ENCODE peak calls at places on chromosomes 1 and 21, in eight cellular contexts. T, Q, F, U, J, B, K and N are unnamed samples.
A peak's percentile ranks its signal among the peaks of the same experiment; 100 is the strongest.

GRCh38 chr1:113205980-113206766 is 133.2 kb downstream of the LRIG2 start:
- DNase-seq in Q (no peak), T (no peak), U (no peak), B (no peak), F (no peak), K (no peak), J (no peak), N (peak; percentile 68)

GRCh38 chr1:1487701-1488100 is 16.1 kb downstream of the ATAD3B start:
- DNase-seq in J (no peak), T (no peak), K (no peak), F (no peak), B (no peak), Q (no peak), U (no peak), N (no peak)

GRCh38 chr1:63779338-63779819 is 5.6 kb downstream of the ROR1 start:
- DNase-seq in K (no peak), B (no peak), J (no peak), U (no peak), Q (no peak), T (no peak), F (no peak), N (no peak)

GRCh38 chr1:56863316-56863992 is 8.9 kb downstream of the C8A start:
- DNase-seq in F (no peak), J (no peak), U (no peak), K (no peak), Q (no peak), B (no peak), T (no peak), N (no peak)

GRCh38 chr1:202230939-202231645 is 37.5 kb downstream of the LGR6 start:
- DNase-seq in T (no peak), K (no peak), F (peak; percentile 67), U (no peak), J (no peak), Q (no peak), B (no peak), N (no peak)

GRCh38 chr1:2208309-2209239 is 14.0 kb upstream of the FAAP20 start:
- DNase-seq in K (peak; percentile 94), F (peak; percentile 62), U (peak; percentile 88), B (peak; percentile 59), J (peak; percentile 72), T (peak; percentile 38), Q (peak; percentile 97), N (peak; percentile 87)

GRCh38 chr1:180230416-180230790 is 339 bp downstream of the LHX4 start:
- DNase-seq in F (no peak), J (no peak), Q (peak; percentile 62), B (no peak), K (no peak), T (no peak), U (no peak), N (no peak)

GRCh38 chr1:222665964-222666363 is 46.3 kb downstream of the AIDA start:
- DNase-seq in T (no peak), U (no peak), J (no peak), B (no peak), Q (no peak), F (no peak), K (no peak), N (no peak)

GRCh38 chr1:177165069-177165439 is 542 bp upstream of the ASTN1 start:
- DNase-seq in J (no peak), T (no peak), K (no peak), B (no peak), F (no peak), Q (no peak), U (no peak), N (no peak)

GRCh38 chr1:149927056-149927534 is 508 bp downstream of the SF3B4 start:
- DNase-seq in U (no peak), J (no peak), F (no peak), K (no peak), B (no peak), T (no peak), Q (no peak), N (no peak)

GRCh38 chr1:50371749-50372148 is 51.5 kb downstream of the DMRTA2 start:
- DNase-seq in F (no peak), K (no peak), J (no peak), U (no peak), T (no peak), Q (no peak), B (no peak), N (no peak)

GRCh38 chr1:17869826-17870225 is 114.7 kb downstream of the ACTL8 start:
- DNase-seq in T (no peak), Q (no peak), F (no peak), B (no peak), U (no peak), J (no peak), K (no peak), N (no peak)

GRCh38 chr1:71796044-71796443 is 486.3 kb downstream of the NEGR1 start:
- DNase-seq in J (no peak), B (no peak), Q (no peak), U (no peak), T (no peak), F (no peak), K (no peak), N (no peak)

GRCh38 chr1:206035027-206035426 is 11.3 kb upstream of the CTSE start:
- DNase-seq in K (no peak), Q (no peak), T (no peak), J (no peak), B (no peak), F (peak; percentile 64), U (peak; percentile 54), N (no peak)

GRCh38 chr1:238469146-238469601 is 578.5 kb upstream of the ZP4 start:
- DNase-seq in T (no peak), B (no peak), K (no peak), Q (no peak), U (no peak), J (no peak), F (no peak), N (no peak)

GRCh38 chr1:83114136-83114834 is 884.6 kb downstream of the TTLL7 start:
- DNase-seq in J (no peak), Q (no peak), F (no peak), B (no peak), U (no peak), K (no peak), T (no peak), N (no peak)

GRCh38 chr1:53552146-53552940 is 93.1 kb downstream of the DMRTB1 start:
- DNase-seq in F (no peak), T (peak; percentile 1), J (no peak), U (no peak), K (no peak), B (no peak), Q (peak; percentile 47), N (no peak)

GRCh38 chr1:243890576-243890975 is 40.5 kb upstream of the AKT3 start:
- DNase-seq in J (no peak), Q (no peak), F (no peak), K (no peak), T (no peak), U (no peak), B (no peak), N (no peak)

GRCh38 chr1:114154963-114155322 is 1.3 kb upstream of the SYT6 start:
- DNase-seq in K (no peak), Q (no peak), T (no peak), U (no peak), B (no peak), F (no peak), J (no peak), N (no peak)

GRCh38 chr1:220511785-220512184 is 16.2 kb upstream of the MARK1 start:
- DNase-seq in U (no peak), F (no peak), Q (no peak), B (no peak), T (peak; percentile 16), K (no peak), J (no peak), N (peak; percentile 36)

GRCh38 chr1:2105781-2106524 is 55.7 kb downstream of the PRKCZ start:
- DNase-seq in B (peak; percentile 6), Q (no peak), U (no peak), F (no peak), K (no peak), J (no peak), T (no peak), N (no peak)

GRCh38 chr1:107544285-107544684 is 403.4 kb downstream of the NTNG1 start:
- DNase-seq in T (no peak), U (no peak), K (no peak), F (no peak), Q (no peak), B (no peak), J (no peak), N (no peak)

DNA sequence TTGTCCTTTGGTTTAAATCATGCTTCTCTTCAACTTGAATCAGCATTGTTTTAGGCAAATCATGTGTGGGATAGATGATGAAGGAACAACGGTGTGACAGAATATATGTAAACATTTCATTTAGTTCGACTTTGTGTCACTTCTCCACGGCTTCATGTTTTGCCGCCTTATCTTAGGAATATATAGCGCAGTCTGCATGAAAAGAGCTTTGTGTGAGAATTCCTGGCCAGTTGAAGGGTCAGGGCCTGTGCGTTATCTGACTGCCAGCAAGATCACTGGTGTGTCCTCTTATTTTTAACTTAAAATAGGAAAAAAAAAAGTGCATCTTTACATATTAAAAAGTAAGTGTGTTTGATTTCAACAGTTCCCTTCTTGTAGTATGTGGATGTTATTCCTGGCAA is 465.1 kb downstream of the USP25 start:
- DNase-seq in B (no peak), F (no peak), U (no peak), J (no peak), Q (no peak), K (no peak), T (no peak), N (no peak)
- H3K36me3 ChIP-seq in B (no peaks in the 10 kb centered on the region), F (no peaks in the 10 kb centered on the region), U (no peaks in the 10 kb centered on the region), J (no peaks in the 10 kb centered on the region), Q (no peaks in the 10 kb centered on the region), K (no peaks in the 10 kb centered on the region), T (no peaks in the 10 kb centered on the region), N (no peaks in the 10 kb centered on the region)

GRCh38 chr21:18772404-18772803 is 368.8 kb upstream of the TMPRSS15 start:
- DNase-seq in U (no peak), Q (no peak), K (no peak), F (no peak), J (no peak), B (no peak), T (no peak), N (no peak)
- H3K27ac ChIP-seq in U (no peak overlapping the region), Q (no peak overlapping the region), K (no peak overlapping the region), F (no peak overlapping the region), J (no peak overlapping the region), B (no peak overlapping the region), T (no peak overlapping the region), N (no peak overlapping the region)

GRCh38 chr1:70290248-70290647 is 64.3 kb downstream of the ANKRD13C start:
- DNase-seq in B (no peak), U (no peak), F (no peak), T (no peak), K (no peak), J (no peak), Q (no peak), N (no peak)
- H3K36me3 ChIP-seq in B (no peaks in the 10 kb centered on the region), U (peaks cover 69% of the 10 kb centered on the region), F (no peaks in the 10 kb centered on the region), T (peaks cover 64% of the 10 kb centered on the region), K (peaks cover 8% of the 10 kb centered on the region), J (no peaks in the 10 kb centered on the region), Q (peaks cover 53% of the 10 kb centered on the region), N (peaks cover 7% of the 10 kb centered on the region)

GRCh38 chr1:80367058-80367457 is 1360.5 kb upstream of the ADGRL4 start:
- DNase-seq in F (no peak), U (no peak), J (no peak), K (no peak), T (no peak), B (no peak), Q (no peak), N (no peak)

GRCh38 chr1:80358141-80358540 is 1351.6 kb upstream of the ADGRL4 start:
- DNase-seq in F (no peak), Q (no peak), T (no peak), U (no peak), K (no peak), B (no peak), J (no peak), N (no peak)

GRCh38 chr1:80365634-80366033 is 1359.1 kb upstream of the ADGRL4 start:
- DNase-seq in B (no peak), K (no peak), J (no peak), T (no peak), U (no peak), F (no peak), Q (no peak), N (no peak)

GRCh38 chr1:80363689-80364475 is 1357.4 kb upstream of the ADGRL4 start:
- DNase-seq in Q (no peak), B (no peak), U (no peak), T (no peak), J (no peak), F (no peak), K (no peak), N (no peak)
- H3K27ac ChIP-seq in Q (no peak overlapping the region), B (no peak overlapping the region), U (no peak overlapping the region), T (no peak overlapping the region), J (no peak overlapping the region), F (no peak overlapping the region), K (no peak overlapping the region), N (no peak overlapping the region)